ENCODE peak calls at places on chromosomes 3 and 15, in ten cellular contexts. One of them, this sample, is unnamed.

GRCh38 chr15:38888701-38889154 is 324.1 kb upstream of the RASGRP1 start:
- DNase-seq in astrocyte of the cerebellum: no peak
- DNase-seq in stomach: no peak
- DNase-seq in T1000: no peak
- DNase-seq in stimulated activated CD8-positive, alpha-beta memory T cell treated with anti-CD3 and anti-CD28 coated beads, Interleukin-2, amount 100 ng/mL, for 1 hour: no peak
- DNase-seq in posterior vena cava: no peak
- DNase-seq in activated T-cell treated with anti-CD3 and anti-CD28 coated beads for 4 hours: no peak
- DNase-seq in NCI-H1048: no peak
- DNase-seq in SW 1271: no peak
- DNase-seq in iris pigment epithelial cell: no peak
- DNase-seq in this sample: no peak

GRCh38 chr3:65758438-65758837 is 280.3 kb downstream of the MAGI1 start:
- DNase-seq in iris pigment epithelial cell: no peak
- DNase-seq in T1000: no peak
- DNase-seq in SW 1271: no peak
- DNase-seq in astrocyte of the cerebellum: no peak
- DNase-seq in stimulated activated CD8-positive, alpha-beta memory T cell treated with anti-CD3 and anti-CD28 coated beads, Interleukin-2, amount 100 ng/mL, for 1 hour: no peak
- DNase-seq in stomach: no peak
- DNase-seq in NCI-H1048: no peak
- DNase-seq in activated T-cell treated with anti-CD3 and anti-CD28 coated beads for 4 hours: no peak
- DNase-seq in posterior vena cava: no peak
- DNase-seq in this sample: no peak

GRCh38 chr3:49316696-49317457 is 23.0 kb downstream of the USP4 start:
- DNase-seq in T1000: no peak
- DNase-seq in stimulated activated CD8-positive, alpha-beta memory T cell treated with anti-CD3 and anti-CD28 coated beads, Interleukin-2, amount 100 ng/mL, for 1 hour: no peak
- DNase-seq in iris pigment epithelial cell: no peak
- DNase-seq in posterior vena cava: peak; percentile 58
- DNase-seq in stomach: no peak
- DNase-seq in activated T-cell treated with anti-CD3 and anti-CD28 coated beads for 4 hours: no peak
- DNase-seq in SW 1271: no peak
- DNase-seq in NCI-H1048: no peak
- DNase-seq in astrocyte of the cerebellum: no peak
- DNase-seq in this sample: peak; percentile 96

GRCh38 chr15:45522931-45523331 is 376 bp upstream of the SLC30A4 start:
- DNase-seq in activated T-cell treated with anti-CD3 and anti-CD28 coated beads for 4 hours: peak; percentile 1
- DNase-seq in stimulated activated CD8-positive, alpha-beta memory T cell treated with anti-CD3 and anti-CD28 coated beads, Interleukin-2, amount 100 ng/mL, for 1 hour: no peak
- DNase-seq in astrocyte of the cerebellum: no peak
- DNase-seq in posterior vena cava: peak; percentile 87
- DNase-seq in T1000: no peak
- DNase-seq in SW 1271: peak; percentile 52
- DNase-seq in stomach: no peak
- DNase-seq in iris pigment epithelial cell: peak; percentile 54
- DNase-seq in NCI-H1048: no peak
- DNase-seq in this sample: no peak

GRCh38 chr15:101240364-101240763 is 11.5 kb downstream of the CHSY1 start:
- DNase-seq in stimulated activated CD8-positive, alpha-beta memory T cell treated with anti-CD3 and anti-CD28 coated beads, Interleukin-2, amount 100 ng/mL, for 1 hour: no peak
- DNase-seq in SW 1271: no peak
- DNase-seq in stomach: no peak
- DNase-seq in activated T-cell treated with anti-CD3 and anti-CD28 coated beads for 4 hours: no peak
- DNase-seq in posterior vena cava: no peak
- DNase-seq in T1000: no peak
- DNase-seq in astrocyte of the cerebellum: no peak
- DNase-seq in iris pigment epithelial cell: peak; percentile 85
- DNase-seq in NCI-H1048: no peak
- DNase-seq in this sample: no peak

GRCh38 chr15:29805043-29805707 is 17.1 kb downstream of the TJP1 start:
- DNase-seq in stimulated activated CD8-positive, alpha-beta memory T cell treated with anti-CD3 and anti-CD28 coated beads, Interleukin-2, amount 100 ng/mL, for 1 hour: no peak
- DNase-seq in NCI-H1048: no peak
- DNase-seq in SW 1271: peak; percentile 5
- DNase-seq in astrocyte of the cerebellum: peak; percentile 78
- DNase-seq in posterior vena cava: no peak
- DNase-seq in T1000: no peak
- DNase-seq in stomach: no peak
- DNase-seq in iris pigment epithelial cell: peak; percentile 87
- DNase-seq in activated T-cell treated with anti-CD3 and anti-CD28 coated beads for 4 hours: no peak
- DNase-seq in this sample: no peak

GRCh38 chr3:64387688-64388087 is 162.4 kb upstream of the PRICKLE2 start:
- DNase-seq in T1000: no peak
- DNase-seq in SW 1271: no peak
- DNase-seq in stimulated activated CD8-positive, alpha-beta memory T cell treated with anti-CD3 and anti-CD28 coated beads, Interleukin-2, amount 100 ng/mL, for 1 hour: no peak
- DNase-seq in posterior vena cava: no peak
- DNase-seq in astrocyte of the cerebellum: no peak
- DNase-seq in iris pigment epithelial cell: no peak
- DNase-seq in NCI-H1048: no peak
- DNase-seq in stomach: no peak
- DNase-seq in activated T-cell treated with anti-CD3 and anti-CD28 coated beads for 4 hours: no peak
- DNase-seq in this sample: no peak

GRCh38 chr15:25695875-25696760 is 167.0 kb downstream of the ATP10A start:
- DNase-seq in iris pigment epithelial cell: no peak
- DNase-seq in activated T-cell treated with anti-CD3 and anti-CD28 coated beads for 4 hours: no peak
- DNase-seq in astrocyte of the cerebellum: no peak
- DNase-seq in stimulated activated CD8-positive, alpha-beta memory T cell treated with anti-CD3 and anti-CD28 coated beads, Interleukin-2, amount 100 ng/mL, for 1 hour: no peak
- DNase-seq in SW 1271: no peak
- DNase-seq in NCI-H1048: no peak
- DNase-seq in stomach: no peak
- DNase-seq in T1000: no peak
- DNase-seq in posterior vena cava: no peak
- DNase-seq in this sample: peak; percentile 29

GRCh38 chr3:128297401-128298138 is 144.3 kb downstream of the EEFSEC start:
- DNase-seq in NCI-H1048: no peak
- DNase-seq in stimulated activated CD8-positive, alpha-beta memory T cell treated with anti-CD3 and anti-CD28 coated beads, Interleukin-2, amount 100 ng/mL, for 1 hour: no peak
- DNase-seq in SW 1271: no peak
- DNase-seq in stomach: peak; percentile 35
- DNase-seq in astrocyte of the cerebellum: no peak
- DNase-seq in iris pigment epithelial cell: peak; percentile 27
- DNase-seq in posterior vena cava: no peak
- DNase-seq in T1000: peak; percentile 71
- DNase-seq in activated T-cell treated with anti-CD3 and anti-CD28 coated beads for 4 hours: no peak
- DNase-seq in this sample: no peak

GRCh38 chr15:98221144-98221543 is 260.6 kb downstream of the ARRDC4 start:
- DNase-seq in posterior vena cava: no peak
- DNase-seq in NCI-H1048: no peak
- DNase-seq in SW 1271: no peak
- DNase-seq in activated T-cell treated with anti-CD3 and anti-CD28 coated beads for 4 hours: no peak
- DNase-seq in stomach: no peak
- DNase-seq in stimulated activated CD8-positive, alpha-beta memory T cell treated with anti-CD3 and anti-CD28 coated beads, Interleukin-2, amount 100 ng/mL, for 1 hour: no peak
- DNase-seq in astrocyte of the cerebellum: no peak
- DNase-seq in iris pigment epithelial cell: no peak
- DNase-seq in T1000: no peak
- DNase-seq in this sample: no peak

GRCh38 chr15:97930230-97930629 is 30.3 kb upstream of the ARRDC4 start:
- DNase-seq in NCI-H1048: no peak
- DNase-seq in astrocyte of the cerebellum: no peak
- DNase-seq in T1000: no peak
- DNase-seq in stomach: no peak
- DNase-seq in activated T-cell treated with anti-CD3 and anti-CD28 coated beads for 4 hours: no peak
- DNase-seq in stimulated activated CD8-positive, alpha-beta memory T cell treated with anti-CD3 and anti-CD28 coated beads, Interleukin-2, amount 100 ng/mL, for 1 hour: no peak
- DNase-seq in posterior vena cava: no peak
- DNase-seq in iris pigment epithelial cell: no peak
- DNase-seq in SW 1271: no peak
- DNase-seq in this sample: no peak

GRCh38 chr15:96561593-96561992 is 231.1 kb downstream of the NR2F2 start:
- DNase-seq in NCI-H1048: no peak
- DNase-seq in iris pigment epithelial cell: no peak
- DNase-seq in stimulated activated CD8-positive, alpha-beta memory T cell treated with anti-CD3 and anti-CD28 coated beads, Interleukin-2, amount 100 ng/mL, for 1 hour: no peak
- DNase-seq in posterior vena cava: no peak
- DNase-seq in T1000: no peak
- DNase-seq in activated T-cell treated with anti-CD3 and anti-CD28 coated beads for 4 hours: no peak
- DNase-seq in SW 1271: no peak
- DNase-seq in astrocyte of the cerebellum: no peak
- DNase-seq in stomach: no peak
- DNase-seq in this sample: no peak

GRCh38 chr3:40079845-40080240 is 229.7 kb upstream of the EIF1B start:
- DNase-seq in stomach: no peak
- DNase-seq in astrocyte of the cerebellum: no peak
- DNase-seq in stimulated activated CD8-positive, alpha-beta memory T cell treated with anti-CD3 and anti-CD28 coated beads, Interleukin-2, amount 100 ng/mL, for 1 hour: no peak
- DNase-seq in iris pigment epithelial cell: peak; percentile 30
- DNase-seq in NCI-H1048: no peak
- DNase-seq in SW 1271: no peak
- DNase-seq in T1000: no peak
- DNase-seq in activated T-cell treated with anti-CD3 and anti-CD28 coated beads for 4 hours: no peak
- DNase-seq in posterior vena cava: no peak
- DNase-seq in this sample: no peak

GRCh38 chr3:43221076-43221475 is 65.3 kb upstream of the SNRK start:
- DNase-seq in astrocyte of the cerebellum: no peak
- DNase-seq in T1000: no peak
- DNase-seq in SW 1271: no peak
- DNase-seq in NCI-H1048: no peak
- DNase-seq in iris pigment epithelial cell: peak; percentile 55
- DNase-seq in posterior vena cava: no peak
- DNase-seq in stimulated activated CD8-positive, alpha-beta memory T cell treated with anti-CD3 and anti-CD28 coated beads, Interleukin-2, amount 100 ng/mL, for 1 hour: no peak
- DNase-seq in stomach: no peak
- DNase-seq in activated T-cell treated with anti-CD3 and anti-CD28 coated beads for 4 hours: no peak
- DNase-seq in this sample: no peak

GRCh38 chr3:108669211-108669610 is 79.7 kb downstream of the DZIP3 start:
- DNase-seq in NCI-H1048: no peak
- DNase-seq in SW 1271: no peak
- DNase-seq in astrocyte of the cerebellum: no peak
- DNase-seq in stomach: no peak
- DNase-seq in stimulated activated CD8-positive, alpha-beta memory T cell treated with anti-CD3 and anti-CD28 coated beads, Interleukin-2, amount 100 ng/mL, for 1 hour: no peak
- DNase-seq in activated T-cell treated with anti-CD3 and anti-CD28 coated beads for 4 hours: no peak
- DNase-seq in iris pigment epithelial cell: no peak
- DNase-seq in posterior vena cava: no peak
- DNase-seq in T1000: no peak
- DNase-seq in this sample: no peak

GRCh38 chr3:64340636-64341240 is 115.5 kb upstream of the PRICKLE2 start:
- DNase-seq in stimulated activated CD8-positive, alpha-beta memory T cell treated with anti-CD3 and anti-CD28 coated beads, Interleukin-2, amount 100 ng/mL, for 1 hour: no peak
- DNase-seq in SW 1271: no peak
- DNase-seq in iris pigment epithelial cell: peak; percentile 92
- DNase-seq in T1000: no peak
- DNase-seq in astrocyte of the cerebellum: no peak
- DNase-seq in posterior vena cava: no peak
- DNase-seq in NCI-H1048: no peak
- DNase-seq in activated T-cell treated with anti-CD3 and anti-CD28 coated beads for 4 hours: no peak
- DNase-seq in stomach: no peak
- DNase-seq in this sample: no peak

GRCh38 chr15:44813231-44813630 is 76.9 kb downstream of the TRIM69 start:
- DNase-seq in T1000: no peak
- DNase-seq in activated T-cell treated with anti-CD3 and anti-CD28 coated beads for 4 hours: no peak
- DNase-seq in astrocyte of the cerebellum: no peak
- DNase-seq in posterior vena cava: no peak
- DNase-seq in SW 1271: no peak
- DNase-seq in NCI-H1048: no peak
- DNase-seq in stimulated activated CD8-positive, alpha-beta memory T cell treated with anti-CD3 and anti-CD28 coated beads, Interleukin-2, amount 100 ng/mL, for 1 hour: no peak
- DNase-seq in stomach: peak; percentile 44
- DNase-seq in iris pigment epithelial cell: no peak
- DNase-seq in this sample: no peak

GRCh38 chr3:23612296-23612891 is 193.4 kb upstream of the UBE2E1 start:
- DNase-seq in T1000: no peak
- DNase-seq in activated T-cell treated with anti-CD3 and anti-CD28 coated beads for 4 hours: no peak
- DNase-seq in astrocyte of the cerebellum: no peak
- DNase-seq in stomach: no peak
- DNase-seq in NCI-H1048: no peak
- DNase-seq in stimulated activated CD8-positive, alpha-beta memory T cell treated with anti-CD3 and anti-CD28 coated beads, Interleukin-2, amount 100 ng/mL, for 1 hour: no peak
- DNase-seq in SW 1271: no peak
- DNase-seq in posterior vena cava: no peak
- DNase-seq in iris pigment epithelial cell: peak; percentile 78
- DNase-seq in this sample: no peak

GRCh38 chr3:169759256-169759655 is 5.6 kb downstream of the TERC start:
- DNase-seq in iris pigment epithelial cell: peak; percentile 84
- DNase-seq in astrocyte of the cerebellum: no peak
- DNase-seq in T1000: no peak
- DNase-seq in activated T-cell treated with anti-CD3 and anti-CD28 coated beads for 4 hours: no peak
- DNase-seq in stomach: no peak
- DNase-seq in posterior vena cava: no peak
- DNase-seq in stimulated activated CD8-positive, alpha-beta memory T cell treated with anti-CD3 and anti-CD28 coated beads, Interleukin-2, amount 100 ng/mL, for 1 hour: no peak
- DNase-seq in SW 1271: peak; percentile 63
- DNase-seq in NCI-H1048: no peak
- DNase-seq in this sample: no peak

GRCh38 chr15:77031376-77032050 is 36.6 kb downstream of the PSTPIP1 start:
- DNase-seq in stimulated activated CD8-positive, alpha-beta memory T cell treated with anti-CD3 and anti-CD28 coated beads, Interleukin-2, amount 100 ng/mL, for 1 hour: no peak
- DNase-seq in posterior vena cava: peak; percentile 58
- DNase-seq in astrocyte of the cerebellum: no peak
- DNase-seq in T1000: no peak
- DNase-seq in stomach: peak; percentile 25
- DNase-seq in iris pigment epithelial cell: no peak
- DNase-seq in activated T-cell treated with anti-CD3 and anti-CD28 coated beads for 4 hours: no peak
- DNase-seq in NCI-H1048: no peak
- DNase-seq in SW 1271: no peak
- DNase-seq in this sample: peak; percentile 59

GRCh38 chr15:93319121-93319814 is 230.3 kb upstream of the RGMA start:
- DNase-seq in NCI-H1048: no peak
- DNase-seq in astrocyte of the cerebellum: no peak
- DNase-seq in iris pigment epithelial cell: no peak
- DNase-seq in SW 1271: no peak
- DNase-seq in posterior vena cava: no peak
- DNase-seq in activated T-cell treated with anti-CD3 and anti-CD28 coated beads for 4 hours: no peak
- DNase-seq in stomach: no peak
- DNase-seq in T1000: no peak
- DNase-seq in stimulated activated CD8-positive, alpha-beta memory T cell treated with anti-CD3 and anti-CD28 coated beads, Interleukin-2, amount 100 ng/mL, for 1 hour: no peak
- DNase-seq in this sample: no peak

This sample was measured in sigmoid colon.